ENCODE peak calls at places on chromosomes 3 and 15, in four cellular contexts. I is pancreas, Z is psoas muscle, G is fibroblast of mammary gland. C is an unnamed sample.

GRCh38 chr3:185688808-185689207 is 102.7 kb downstream of the SENP2 start:
- DNase-seq in I (no peak), Z (peak), G (peak), C (no peak)

GRCh38 chr3:61381745-61382392 is 130.6 kb upstream of the FHIT start:
- DNase-seq in I (no peak), Z (no peak), G (peak), C (no peak)

GRCh38 chr3:47636225-47636624 is 57.6 kb upstream of the CSPG5 start:
- DNase-seq in I (no peak), Z (no peak), G (no peak), C (no peak)

GRCh38 chr3:98778852-98779379 is 15.8 kb downstream of the ST3GAL6 start:
- DNase-seq in I (no peak), Z (no peak), G (peak), C (no peak)

GRCh38 chr3:154220462-154220861 is 99.3 kb downstream of the ARHGEF26 start:
- DNase-seq in I (no peak), Z (no peak), G (no peak), C (no peak)

GRCh38 chr3:17088602-17089313 is 204.0 kb downstream of the PLCL2 start:
- DNase-seq in I (no peak), Z (no peak), G (no peak), C (no peak)

GRCh38 chr3:35908366-35909232 is 269.3 kb downstream of the ARPP21 start:
- DNase-seq in I (peak), Z (peak), G (peak), C (peak)

GRCh38 chr3:187623285-187623814 is 46.8 kb downstream of the SST start:
- DNase-seq in I (no peak), Z (no peak), G (peak), C (no peak)

GRCh38 chr3:171372694-171373093 is 87.5 kb downstream of the TNIK start:
- DNase-seq in I (no peak), Z (no peak), G (no peak), C (no peak)

GRCh38 chr15:51094606-51095569 is at the start of gene TNFAIP8L3:
- DNase-seq in I (no peak), Z (peak), G (no peak), C (peak)

GRCh38 chr15:75947117-75947516 is 43.4 kb downstream of the FBXO22 start:
- DNase-seq in I (no peak), Z (no peak), G (peak), C (no peak)

GRCh38 chr15:66780172-66780972 is 78.3 kb downstream of the SMAD6 start:
- DNase-seq in I (no peak), Z (no peak), G (peak), C (no peak)

GRCh38 chr3:66675383-66675782 is 174.6 kb upstream of the LRIG1 start:
- DNase-seq in I (no peak), Z (no peak), G (no peak), C (no peak)

GRCh38 chr15:40305281-40305680 is 2.5 kb downstream of the PLCB2 start:
- DNase-seq in I (no peak), Z (no peak), G (no peak), C (no peak)

GRCh38 chr3:117097356-117097755 is 387.8 kb downstream of the TUSC7 start:
- DNase-seq in I (no peak), Z (no peak), G (peak), C (no peak)

GRCh38 chr3:151305081-151305777 is 11.4 kb downstream of the GPR87 start:
- DNase-seq in I (peak), Z (peak), G (peak), C (no peak)

GRCh38 chr3:151282921-151283320 is 4.6 kb upstream of the P2RY14 start:
- DNase-seq in I (no peak), Z (no peak), G (peak), C (no peak)

GRCh38 chr3:149085828-149086231 is 503 bp downstream of the HLTF start:
- DNase-seq in I (no peak), Z (no peak), G (peak), C (no peak)

GRCh38 chr15:77496710-77497107 is 76.0 kb downstream of the HMG20A start:
- DNase-seq in I (peak), Z (peak), G (peak), C (peak)

GRCh38 chr3:139101396-139101795 is 56.7 kb upstream of the PRR23C start:
- DNase-seq in I (no peak), Z (no peak), G (no peak), C (no peak)

GRCh38 chr3:122074621-122075265 is 19.6 kb downstream of the CD86 start:
- DNase-seq in I (no peak), Z (peak), G (peak), C (peak)

GRCh38 chr3:5304789-5305680 is 117.5 kb downstream of the EDEM1 start:
- DNase-seq in I (peak), Z (peak), G (peak), C (peak)

GRCh38 chr3:2517479-2518188 is 419.0 kb downstream of the CNTN4 start:
- DNase-seq in I (no peak), Z (no peak), G (no peak), C (no peak)

GRCh38 chr15:58410353-58410752 is 21.4 kb upstream of the LIPC start:
- DNase-seq in I (no peak), Z (no peak), G (peak), C (no peak)

GRCh38 chr3:141441381-141442365 is 45.2 kb upstream of the RASA2 start:
- DNase-seq in I (peak), Z (peak), G (peak), C (peak)

GRCh38 chr15:66763186-66764066 is 61.4 kb downstream of the SMAD6 start:
- DNase-seq in I (peak), Z (peak), G (no peak), C (peak)

GRCh38 chr15:42494998-42495360 is 455 bp upstream of the SNAP23 start:
- DNase-seq in I (peak), Z (no peak), G (peak), C (peak)

GRCh38 chr15:74610302-74610951 is 5.2 kb upstream of the CLK3 start:
- DNase-seq in I (no peak), Z (no peak), G (no peak), C (no peak)

GRCh38 chr3:197889204-197889930 is 60.6 kb upstream of the RPL35A start:
- DNase-seq in I (peak), Z (no peak), G (no peak), C (no peak)

GRCh38 chr3:45911496-45912226 is 25.3 kb downstream of the CCR9 start:
- DNase-seq in I (no peak), Z (no peak), G (no peak), C (no peak)

GRCh38 chr3:37223084-37223975 is 48.9 kb upstream of the LRRFIP2 start:
- DNase-seq in I (no peak), Z (no peak), G (peak), C (no peak)

GRCh38 chr15:73923488-73924164 is 2.6 kb upstream of the LOXL1 start:
- DNase-seq in I (no peak), Z (no peak), G (no peak), C (no peak)

GRCh38 chr15:89376441-89376840 is 41.8 kb upstream of the POLG start:
- DNase-seq in I (no peak), Z (no peak), G (no peak), C (no peak)

GRCh38 chr15:89372069-89373033 is 37.7 kb upstream of the POLG start:
- DNase-seq in I (no peak), Z (no peak), G (no peak), C (no peak)

GRCh38 chr15:89377042-89377841 is 42.6 kb upstream of the POLG start:
- DNase-seq in I (no peak), Z (no peak), G (no peak), C (no peak)

GRCh38 chr15:89375093-89376062 is 40.8 kb upstream of the POLG start:
- DNase-seq in I (no peak), Z (no peak), G (no peak), C (no peak)

GRCh38 chr15:89374116-89375004 is 39.7 kb upstream of the POLG start:
- DNase-seq in I (no peak), Z (no peak), G (no peak), C (no peak)
- TF ChIP-seq CTCF in I (no peak), Z (no peak), G (no peak), C (no peak)

DNA sequence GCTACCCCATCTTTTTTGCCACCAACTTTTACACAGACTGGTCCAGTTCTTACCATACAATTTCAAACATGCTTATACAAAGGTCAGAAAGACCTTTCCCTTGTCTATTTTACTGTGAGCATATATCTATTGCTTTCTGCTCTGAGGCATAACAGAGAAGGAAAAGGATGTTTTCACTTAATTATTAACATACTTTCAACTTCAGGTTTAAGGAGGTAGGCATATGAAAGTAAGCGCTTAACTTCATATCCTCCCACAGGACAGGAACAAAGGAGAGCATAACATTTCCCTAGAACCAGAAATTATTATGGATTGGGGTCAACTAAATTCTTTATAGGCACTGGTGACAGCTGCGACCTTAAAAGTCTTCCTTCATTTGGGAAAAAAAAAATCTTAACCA is 1.1 kb downstream of the MYEF2 start:
- DNase-seq in I (no peak), Z (no peak), G (no peak), C (no peak)
- H3K4me3 ChIP-seq in I (peak), Z (peak), G (no peak), C (peak)

GRCh38 chr3:159787794-159788205 is 200.8 kb upstream of the IL12A start:
- DNase-seq in I (no peak), Z (no peak), G (peak), C (no peak)
- TF ChIP-seq CTCF in I (no peak), Z (no peak), G (no peak), C (no peak)

GRCh38 chr3:157129782-157130137 is 30.2 kb downstream of the CCNL1 start:
- DNase-seq in I (no peak), Z (no peak), G (no peak), C (no peak)
- H3K4me3 ChIP-seq in I (no peak), Z (no peak), G (no peak), C (peak)

GRCh38 chr3:12585970-12586369 is 29.1 kb downstream of the MKRN2 start:
- DNase-seq in I (no peak), Z (no peak), G (no peak), C (no peak)
- TF ChIP-seq CTCF in I (no peak), Z (no peak), G (no peak), C (no peak)

DNA sequence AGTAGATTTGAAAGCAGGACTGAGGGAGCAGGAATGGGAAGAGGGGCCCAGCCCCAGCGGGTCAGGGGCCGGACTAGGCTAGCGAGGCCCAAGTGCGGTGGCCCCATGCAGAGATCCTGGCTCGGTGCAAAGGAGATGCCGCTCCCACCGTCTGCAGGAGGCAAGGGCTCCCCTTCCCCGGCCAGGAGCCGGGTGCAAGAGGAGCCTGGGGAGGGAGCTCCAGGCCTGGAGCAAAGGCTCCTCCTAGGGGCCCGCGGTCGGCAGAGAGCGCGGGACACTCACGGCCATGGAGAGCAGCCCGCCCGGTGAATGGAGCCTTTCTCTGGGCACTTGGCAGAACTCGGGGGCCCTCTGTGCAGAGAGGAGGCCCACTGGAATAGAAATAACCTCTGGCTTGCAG is 43.2 kb upstream of the USP3 start:
- DNase-seq in I (no peak), Z (no peak), G (no peak), C (no peak)
- H3K4me3 ChIP-seq in I (no peak), Z (no peak), G (no peak), C (no peak)

GRCh38 chr3:29668728-29669127 is 387.9 kb downstream of the RBMS3 start:
- DNase-seq in I (no peak), Z (no peak), G (no peak), C (no peak)
- TF ChIP-seq CTCF in I (no peak), Z (no peak), G (no peak), C (no peak)

GRCh38 chr3:127730666-127731294 is 58.0 kb downstream of the ABTB1 start:
- DNase-seq in I (no peak), Z (no peak), G (no peak), C (no peak)

GRCh38 chr3:127733781-127734180 is 61.0 kb downstream of the ABTB1 start:
- DNase-seq in I (no peak), Z (no peak), G (no peak), C (no peak)

GRCh38 chr3:127731546-127731945 is 58.8 kb downstream of the ABTB1 start:
- DNase-seq in I (no peak), Z (no peak), G (no peak), C (no peak)

GRCh38 chr3:127732879-127733350 is 60.2 kb downstream of the ABTB1 start:
- DNase-seq in I (no peak), Z (no peak), G (no peak), C (no peak)

GRCh38 chr3:127732303-127732702 is 59.6 kb downstream of the ABTB1 start:
- DNase-seq in I (no peak), Z (no peak), G (no peak), C (no peak)
- H3K4me3 ChIP-seq in I (no peak), Z (no peak), G (no peak), C (no peak)

GRCh38 chr3:119380697-119381096 is 82.7 kb downstream of the TMEM39A start:
- DNase-seq in I (peak), Z (no peak), G (peak), C (no peak)

GRCh38 chr3:119376758-119377157 is 82.6 kb downstream of the ARHGAP31 start:
- DNase-seq in I (no peak), Z (no peak), G (peak), C (no peak)

GRCh38 chr3:119378259-119378658 is 84.1 kb downstream of the ARHGAP31 start:
- DNase-seq in I (no peak), Z (no peak), G (no peak), C (no peak)

GRCh38 chr3:119382134-119382533 is 81.3 kb downstream of the TMEM39A start:
- DNase-seq in I (no peak), Z (no peak), G (no peak), C (no peak)
- TF ChIP-seq CTCF in I (no peak), Z (no peak), G (no peak), C (no peak)

C was measured in heart right ventricle.